ENCODE peak calls at places on chromosomes 2 and 18, in six cellular contexts. M is cardiac muscle cell, G is NCI-H2171, I is kidney, Y is AG10803, O is NCI-H1694. T is an unnamed sample.

GRCh38 chr18:68666316-68666715 is 48.6 kb downstream of the TMX3 start:
- DNase-seq in I (no peak), Y (no peak), O (no peak), M (no peak), G (no peak), T (no peak)

GRCh38 chr18:64026350-64026749 is 56.5 kb downstream of the SERPINB8 start:
- DNase-seq in O (no peak), M (no peak), G (no peak), Y (no peak), I (no peak), T (no peak)

GRCh38 chr2:159712929-159713575 is 746 bp downstream of the MARCHF7 start:
- DNase-seq in I (no peak), M (peak; percentile 64), Y (peak; percentile 21), O (no peak), G (peak; percentile 50), T (no peak)

GRCh38 chr2:160214461-160215055 is 14.5 kb upstream of the ITGB6 start:
- DNase-seq in Y (peak; percentile 93), M (no peak), O (no peak), G (no peak), I (no peak), T (peak; percentile 69)

GRCh38 chr2:74708883-74709282 is 54.8 kb downstream of the SEMA4F start:
- DNase-seq in O (no peak), M (no peak), Y (peak; percentile 53), I (no peak), G (no peak), T (peak; percentile 46)

GRCh38 chr18:22170421-22171262 is 1.3 kb downstream of the GATA6 start:
- DNase-seq in M (peak; percentile 59), I (peak; percentile 86), Y (peak; percentile 66), O (no peak), G (no peak), T (peak; percentile 49)

GRCh38 chr2:179749210-179749609 is 112.2 kb downstream of the ZNF385B start:
- DNase-seq in I (no peak), M (peak; percentile 50), Y (peak; percentile 80), O (no peak), G (no peak), T (no peak)

GRCh38 chr18:22514655-22515054 is 96.9 kb upstream of the CTAGE1 start:
- DNase-seq in G (no peak), I (no peak), Y (no peak), O (no peak), M (no peak), T (no peak)

GRCh38 chr2:215507126-215507525 is 71.3 kb upstream of the FN1 start:
- DNase-seq in M (no peak), O (no peak), G (no peak), I (no peak), Y (no peak), T (no peak)

GRCh38 chr2:119827866-119828507 is 68.3 kb downstream of the PTPN4 start:
- DNase-seq in O (no peak), I (no peak), G (no peak), M (no peak), Y (no peak), T (no peak)

GRCh38 chr2:154694881-154695280 is 3.6 kb upstream of the KCNJ3 start:
- DNase-seq in G (no peak), Y (no peak), O (no peak), M (no peak), I (no peak), T (no peak)

GRCh38 chr2:161036926-161037325 is 123.3 kb upstream of the TANK start:
- DNase-seq in Y (peak; percentile 78), G (no peak), O (no peak), M (no peak), I (no peak), T (no peak)

GRCh38 chr18:45322343-45322742 is 292.9 kb upstream of the SLC14A2 start:
- DNase-seq in G (no peak), Y (no peak), O (no peak), I (no peak), M (no peak), T (no peak)

GRCh38 chr2:72236445-72237067 is 88.9 kb upstream of the CYP26B1 start:
- DNase-seq in Y (peak; percentile 93), I (no peak), M (no peak), O (no peak), G (no peak), T (peak; percentile 79)

GRCh38 chr18:79819951-79820351 is 22.2 kb downstream of the KCNG2 start:
- DNase-seq in I (no peak), O (no peak), M (no peak), G (no peak), Y (no peak), T (no peak)

GRCh38 chr18:33495278-33495677 is 54.8 kb upstream of the CCDC178 start:
- DNase-seq in Y (peak; percentile 1), I (no peak), G (no peak), M (peak; percentile 66), O (peak; percentile 61), T (no peak)

GRCh38 chr2:202035089-202035940 is 1.7 kb downstream of the FZD7 start:
- DNase-seq in G (peak; percentile 33), I (peak; percentile 90), Y (peak; percentile 82), M (peak; percentile 75), O (no peak), T (peak; percentile 18)

GRCh38 chr2:181104512-181105121 is 124.2 kb downstream of the UBE2E3 start:
- DNase-seq in G (peak; percentile 72), M (peak; percentile 52), O (peak; percentile 90), I (no peak), Y (peak; percentile 74), T (peak; percentile 28)

T was measured in PC-9.